ENCODE peak calls at places on chromosomes 13 and 19, in five cellular contexts. X is tibial nerve; A is stimulated activated CD4-positive, alpha-beta T cell treated with anti-CD3 and anti-CD28 coated beads, Interleukin-15, amount 100 ng/mL, for 48 hours; M is activated naive CD8-positive, alpha-beta T cell treated with anti-CD3 and anti-CD28 coated beads for 36 hours; E is stomach. G is an unnamed sample.

GRCh38 chr19:46404039-46404883 is 9.1 kb downstream of the CCDC8 start:
- DNase-seq in X (peak), A (no peak), M (no peak), E (peak), G (no peak)

GRCh38 chr13:71751074-71751473 is 115.9 kb downstream of the DACH1 start:
- DNase-seq in X (no peak), A (no peak), M (no peak), E (no peak), G (no peak)

GRCh38 chr19:3335431-3336350 is 30.7 kb upstream of the NFIC start:
- DNase-seq in X (peak), A (no peak), M (no peak), E (peak), G (no peak)

GRCh38 chr19:38298841-38299680 is 5.0 kb upstream of the C19orf33 start:
- DNase-seq in X (no peak), A (no peak), M (no peak), E (no peak), G (no peak)

GRCh38 chr13:73857106-73857505 is 277.1 kb downstream of the KLF12 start:
- DNase-seq in X (no peak), A (no peak), M (no peak), E (no peak), G (no peak)

GRCh38 chr13:41546372-41547252 is 89.3 kb downstream of the RGCC start:
- DNase-seq in X (no peak), A (no peak), M (no peak), E (no peak), G (no peak)

GRCh38 chr19:38252935-38253691 is 3.1 kb downstream of the PPP1R14A start:
- DNase-seq in X (no peak), A (no peak), M (no peak), E (peak), G (no peak)

GRCh38 chr13:92994056-92994455 is 232.6 kb upstream of the GPC6 start:
- DNase-seq in X (no peak), A (no peak), M (no peak), E (no peak), G (no peak)

GRCh38 chr19:30522359-30522758 is 150.2 kb downstream of the ZNF536 start:
- DNase-seq in X (no peak), A (no peak), M (no peak), E (no peak), G (no peak)

GRCh38 chr13:48142437-48142836 is 47.5 kb upstream of the MED4 start:
- DNase-seq in X (no peak), A (no peak), M (no peak), E (no peak), G (peak)

GRCh38 chr13:104477256-104477655 is 1411.0 kb upstream of the SLC10A2 start:
- DNase-seq in X (no peak), A (no peak), M (no peak), E (no peak), G (no peak)

GRCh38 chr19:33688657-33688992 is 66.9 kb downstream of the CHST8 start:
- DNase-seq in X (no peak), A (no peak), M (no peak), E (no peak), G (no peak)

GRCh38 chr19:10419200-10419645 is 1.1 kb upstream of the PDE4A start:
- DNase-seq in X (no peak), A (no peak), M (peak), E (no peak), G (no peak)

GRCh38 chr19:57068921-57069697 is 50.7 kb upstream of the USP29 start:
- DNase-seq in X (no peak), A (no peak), M (no peak), E (no peak), G (no peak)

GRCh38 chr13:47117268-47117667 is 220.4 kb upstream of the HTR2A start:
- DNase-seq in X (no peak), A (no peak), M (no peak), E (no peak), G (no peak)

GRCh38 chr13:31835932-31836331 is 96.6 kb downstream of the RXFP2 start:
- DNase-seq in X (no peak), A (no peak), M (no peak), E (no peak), G (no peak)

GRCh38 chr13:32246468-32246867 is 68.7 kb downstream of the ZAR1L start:
- DNase-seq in X (peak), A (peak), M (peak), E (peak), G (no peak)

GRCh38 chr19:16160943-16161560 is 12.3 kb downstream of the CIB3 start:
- DNase-seq in X (no peak), A (no peak), M (peak), E (no peak), G (no peak)

GRCh38 chr13:66200555-66200954 is 1029.6 kb downstream of the PCDH9 start:
- DNase-seq in X (no peak), A (no peak), M (no peak), E (no peak), G (no peak)

GRCh38 chr13:52862358-52863206 is 14.1 kb upstream of the PCDH8 start:
- DNase-seq in X (no peak), A (no peak), M (no peak), E (peak), G (no peak)

GRCh38 chr19:16328824-16329482 is 4.3 kb downstream of the KLF2 start:
- DNase-seq in X (no peak), A (no peak), M (peak), E (no peak), G (no peak)

GRCh38 chr19:39297931-39298634 is 1.9 kb downstream of the IFNL1 start:
- DNase-seq in X (no peak), A (no peak), M (peak), E (peak), G (no peak)

GRCh38 chr13:20908714-20909497 is 6.4 kb upstream of the XPO4 start:
- DNase-seq in X (no peak), A (no peak), M (no peak), E (no peak), G (no peak)

GRCh38 chr19:47618771-47619170 is 9.8 kb downstream of the BICRA start:
- DNase-seq in X (no peak), A (no peak), M (no peak), E (no peak), G (no peak)

GRCh38 chr13:74388626-74389025 is 254.4 kb upstream of the KLF12 start:
- DNase-seq in X (no peak), A (no peak), M (no peak), E (no peak), G (no peak)

GRCh38 chr19:1904385-1905070 is 671 bp upstream of the ADAT3 start:
- DNase-seq in X (no peak), A (no peak), M (no peak), E (peak), G (peak)

GRCh38 chr13:84672616-84673015 is 790.3 kb upstream of the SLITRK1 start:
- DNase-seq in X (no peak), A (no peak), M (no peak), E (no peak), G (no peak)

GRCh38 chr19:54154603-54155345 is 4.7 kb downstream of the LENG1 start:
- DNase-seq in X (no peak), A (no peak), M (peak), E (no peak), G (no peak)

GRCh38 chr19:38932425-38933179 is 1.9 kb downstream of the MRPS12 start:
- DNase-seq in X (no peak), A (no peak), M (peak), E (no peak), G (no peak)

GRCh38 chr13:112684041-112684440 is 5.8 kb upstream of the ATP11A start:
- DNase-seq in X (no peak), A (no peak), M (no peak), E (peak), G (no peak)

GRCh38 chr19:47494729-47495128 is 10.7 kb upstream of the KPTN start:
- DNase-seq in X (no peak), A (no peak), M (no peak), E (no peak), G (no peak)

GRCh38 chr19:44740351-44740824 is 8.1 kb upstream of the BCL3 start:
- DNase-seq in X (no peak), A (no peak), M (no peak), E (no peak), G (no peak)

G was measured in GM12878.